ENCODE peak calls at places on chromosome 9, in six cellular contexts. I is SK-N-SH, F is H1, O is GM12878, W is K562, R is HepG2. T is an unnamed sample.

GRCh38 chr9:93656426-93657222 is 80.2 kb downstream of the PHF2 start:
- DNase-seq in F (no peak), O (no peak), W (no peak), I (no peak), R (no peak), T (no peak)

GRCh38 chr9:88925471-88925870 is 65.8 kb upstream of the S1PR3 start:
- DNase-seq in W (no peak), O (no peak), F (no peak), R (no peak), I (no peak), T (no peak)

GRCh38 chr9:135229701-135230385 is 142.4 kb downstream of the OLFM1 start:
- DNase-seq in O (no peak), F (no peak), I (no peak), R (no peak), W (no peak), T (no peak)

GRCh38 chr9:126395439-126396212 is 69.0 kb downstream of the MVB12B start:
- DNase-seq in W (no peak), F (no peak), I (no peak), O (no peak), R (no peak), T (no peak)

GRCh38 chr9:94827584-94828304 is 101.2 kb downstream of the AOPEP start:
- DNase-seq in I (no peak), F (peak), W (no peak), R (peak), O (no peak), T (no peak)

GRCh38 chr9:136618578-136619547 is 43.9 kb upstream of the EGFL7 start:
- DNase-seq in W (no peak), F (no peak), R (no peak), O (no peak), I (no peak), T (peak)

GRCh38 chr9:88932766-88933165 is 58.5 kb upstream of the S1PR3 start:
- DNase-seq in W (peak), O (no peak), R (no peak), F (peak), I (no peak), T (no peak)

GRCh38 chr9:121887553-121888437 is 205.3 kb downstream of the TTLL11 start:
- DNase-seq in F (no peak), I (peak), W (no peak), O (no peak), R (no peak), T (no peak)

GRCh38 chr9:10571699-10572098 is 41.1 kb downstream of the PTPRD start:
- DNase-seq in I (no peak), R (no peak), W (no peak), O (no peak), F (no peak), T (no peak)

GRCh38 chr9:133686642-133687575 is 50.7 kb downstream of the DBH start:
- DNase-seq in O (no peak), F (no peak), W (no peak), I (no peak), R (no peak), T (no peak)

GRCh38 chr9:137788561-137789294 is 88.9 kb upstream of the CACNA1B start:
- DNase-seq in R (no peak), I (no peak), O (no peak), W (no peak), F (no peak), T (no peak)

GRCh38 chr9:105054488-105054887 is 126.5 kb upstream of the ABCA1 start:
- DNase-seq in O (no peak), F (no peak), I (no peak), R (peak), W (no peak), T (no peak)

GRCh38 chr9:34589656-34590375 is at the start of gene CNTFR:
- DNase-seq in F (no peak), R (no peak), I (peak), W (peak), O (no peak), T (no peak)

GRCh38 chr9:36063804-36064447 is 27.2 kb downstream of the RECK start:
- DNase-seq in R (no peak), W (no peak), O (no peak), F (no peak), I (no peak), T (no peak)

GRCh38 chr9:18189876-18190670 is 283.9 kb upstream of the ADAMTSL1 start:
- DNase-seq in I (no peak), W (no peak), F (no peak), R (no peak), O (no peak), T (no peak)

GRCh38 chr9:114100536-114100935 is 1.4 kb upstream of the KIF12 start:
- DNase-seq in R (no peak), W (no peak), I (no peak), O (no peak), F (no peak), T (no peak)

GRCh38 chr9:114424126-114424525 is 36.3 kb upstream of the AKNA start:
- DNase-seq in R (no peak), W (no peak), O (no peak), I (no peak), F (no peak), T (no peak)

GRCh38 chr9:137355445-137356365 is 53.6 kb upstream of the NRARP start:
- DNase-seq in F (no peak), O (no peak), R (no peak), I (no peak), W (no peak), T (no peak)

GRCh38 chr9:69801994-69802393 is 18.6 kb upstream of the CFAP95 start:
- DNase-seq in W (no peak), R (peak), I (no peak), F (no peak), O (no peak), T (no peak)

GRCh38 chr9:110092792-110093191 is 115.2 kb downstream of the C9orf152 start:
- DNase-seq in O (no peak), F (no peak), I (no peak), R (no peak), W (peak), T (no peak)

GRCh38 chr9:98773721-98774120 is 22.6 kb downstream of the ANKS6 start:
- DNase-seq in W (no peak), I (no peak), O (no peak), F (no peak), R (no peak), T (no peak)

GRCh38 chr9:127489471-127490115 is 38.3 kb downstream of the LRSAM1 start:
- DNase-seq in F (peak), O (no peak), I (peak), W (peak), R (no peak), T (no peak)

GRCh38 chr9:128294142-128294541 is 18.1 kb downstream of the SWI5 start:
- DNase-seq in O (no peak), W (no peak), F (no peak), I (no peak), R (no peak), T (no peak)

GRCh38 chr9:29514336-29514735 is 1941.1 kb upstream of the C9orf72 start:
- DNase-seq in O (no peak), R (no peak), F (peak), I (no peak), W (no peak), T (no peak)

GRCh38 chr9:76932778-76933177 is 26.9 kb upstream of the PRUNE2 start:
- DNase-seq in I (no peak), O (no peak), W (no peak), R (no peak), F (no peak), T (no peak)

GRCh38 chr9:107491081-107492053 is 1.8 kb upstream of the KLF4 start:
- DNase-seq in R (no peak), W (no peak), F (peak), O (no peak), I (no peak), T (no peak)

GRCh38 chr9:18606281-18606680 is 132.3 kb downstream of the ADAMTSL1 start:
- DNase-seq in O (no peak), I (no peak), W (no peak), F (no peak), R (no peak), T (no peak)

DNA sequence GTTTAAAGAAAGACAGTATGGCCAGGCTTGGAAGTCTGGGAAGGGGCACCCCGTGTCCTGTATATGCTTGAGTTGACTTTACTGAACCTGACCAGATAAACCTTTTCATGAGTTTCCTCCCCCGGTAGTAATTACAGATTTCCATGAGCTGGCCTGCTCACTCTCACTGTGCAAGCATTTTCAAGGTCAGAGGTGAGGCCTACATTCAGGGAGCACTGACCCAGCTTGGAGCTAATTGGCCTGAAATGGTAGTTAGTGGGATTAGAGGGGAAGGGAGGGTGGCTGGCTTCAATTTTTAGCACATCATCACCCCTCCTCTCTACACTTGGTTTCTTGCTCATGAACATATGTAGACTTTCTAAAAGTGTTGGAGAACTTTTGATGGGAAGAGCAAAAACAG is 99.2 kb downstream of the PSAT1 start:
- DNase-seq in W (no peak), F (no peak), R (peak), I (no peak), O (no peak), T (no peak)
- TF ChIP-seq POLR2AphosphoS5 in W (no peak), F (no peak), R (no peak), I (no peak), O (no peak), T (no peak)

GRCh38 chr9:131282688-131283422 is 6.5 kb upstream of the FAM78A start:
- DNase-seq in W (peak), R (no peak), I (peak), F (peak), O (no peak), T (no peak)
- TF ChIP-seq GABPA in W (no peak), R (no peak), I (no peak), F (no peak), O (no peak), T (no peak)

DNA sequence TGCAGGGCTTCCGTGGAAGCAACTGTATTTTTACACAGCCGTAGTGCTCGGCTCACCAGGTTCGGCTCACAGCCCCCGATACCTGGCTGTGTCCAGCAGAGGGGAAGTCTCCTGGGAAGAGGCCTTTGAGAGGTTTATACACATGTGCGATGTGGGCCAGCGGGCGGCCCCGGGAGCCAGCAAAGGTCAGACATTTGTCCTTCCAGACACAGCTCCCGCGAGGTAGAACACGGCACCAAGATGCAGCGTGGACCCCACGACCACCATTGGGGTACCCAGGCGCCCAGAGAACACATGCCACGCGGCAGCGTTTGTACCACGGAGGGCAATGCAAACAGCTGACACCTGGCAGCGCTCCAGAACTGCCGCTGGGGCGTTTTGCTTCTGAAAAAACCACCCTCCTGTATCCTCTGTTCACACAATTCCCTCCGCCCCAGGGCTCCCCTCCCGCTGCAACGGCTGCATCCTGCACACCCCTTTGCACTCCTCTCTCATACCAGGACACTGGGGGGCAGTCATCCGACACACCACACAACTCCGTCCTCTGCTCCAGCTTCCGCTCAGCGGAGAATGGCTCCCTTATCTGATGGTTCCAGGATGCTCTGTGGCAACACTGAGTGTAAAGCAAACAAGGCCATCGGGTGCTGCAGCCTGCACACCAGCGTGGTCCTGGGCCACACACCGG is 235.3 kb downstream of the SYK start:
- DNase-seq in O (no peak), I (peak), W (peak), F (peak), R (peak), T (peak)
- TF ChIP-seq POLR2AphosphoS5 in O (no peak), I (peak), W (no peak), F (no peak), R (peak), T (peak)

GRCh38 chr9:33288828-33289483 is 1.4 kb upstream of the NFX1 start:
- DNase-seq in O (no peak), F (no peak), W (no peak), I (no peak), R (no peak), T (no peak)
- TF ChIP-seq GABPA in O (no peak), F (no peak), W (no peak), I (no peak), R (no peak), T (no peak)

GRCh38 chr9:112333639-112334318 is 360 bp upstream of the PTBP3 start:
- DNase-seq in O (peak), R (peak), F (peak), W (peak), I (peak), T (peak)
- TF ChIP-seq POLR2AphosphoS5 in O (peak), R (no peak), F (no peak), W (peak), I (peak), T (peak)

GRCh38 chr9:86354882-86355399 is 731 bp upstream of the TUT7 start:
- DNase-seq in R (peak), I (peak), W (no peak), F (no peak), O (no peak), T (no peak)

GRCh38 chr9:86355814-86356213 is 1.6 kb upstream of the TUT7 start:
- DNase-seq in F (no peak), I (no peak), W (no peak), O (no peak), R (no peak), T (no peak)

GRCh38 chr9:86354048-86354881 is at the start of gene TUT7:
- DNase-seq in O (peak), W (peak), F (peak), I (peak), R (peak), T (peak)

GRCh38 chr9:86359480-86359879 is 5.3 kb upstream of the TUT7 start:
- DNase-seq in I (no peak), F (no peak), R (no peak), O (no peak), W (no peak), T (no peak)

DNA sequence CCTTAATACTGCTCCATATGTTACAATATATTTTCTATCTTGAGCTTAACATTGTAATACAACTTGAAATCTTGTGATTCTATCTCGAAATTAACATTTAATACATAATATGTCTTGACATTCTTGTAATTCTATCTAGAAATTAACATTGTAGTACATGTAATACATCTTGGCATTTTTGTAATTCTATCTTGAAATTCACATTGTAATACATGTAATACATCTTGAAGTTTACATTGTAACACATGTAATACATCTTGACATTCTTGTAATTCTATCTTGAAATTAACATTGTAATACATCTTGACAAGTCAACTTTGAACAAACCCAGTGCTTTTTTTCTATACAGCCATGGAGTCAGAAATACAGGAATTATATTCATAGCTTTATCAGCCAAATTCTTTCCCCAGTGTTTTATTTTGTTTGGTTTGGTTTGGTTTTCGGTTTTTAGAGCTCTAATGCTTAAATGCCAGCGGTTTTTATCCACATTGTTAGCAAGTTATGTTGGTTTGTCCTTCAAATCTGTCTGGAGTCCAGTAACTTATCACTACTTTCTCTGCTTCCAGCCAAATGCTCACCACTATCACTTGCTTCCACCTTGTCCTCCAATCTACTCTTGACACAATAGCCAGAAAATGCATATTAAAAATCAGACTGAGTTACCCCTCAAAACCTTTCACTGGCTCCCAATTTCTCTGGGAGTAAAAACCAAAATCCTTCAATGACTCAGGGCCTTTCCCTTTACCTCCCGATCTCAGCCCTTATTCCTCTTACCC is 3.1 kb upstream of the TUT7 start:
- DNase-seq in F (no peak), R (no peak), O (no peak), I (no peak), W (no peak), T (no peak)
- TF ChIP-seq GABPA in F (no peak), R (no peak), O (no peak), I (no peak), W (no peak), T (no peak)